ENCODE peak calls at places on chromosomes 6 and 20, in seven cellular contexts. F is stomach, G is HCT116, R is transverse colon, W is K562, B is vagina, Y is HepG2. A is an unnamed sample.

GRCh38 chr6:143328885-143329284 is 121.6 kb downstream of the ADAT2 start:
- DNase-seq in F (no peak), G (no peak), R (no peak), W (no peak), B (no peak), Y (no peak), A (no peak)

GRCh38 chr6:69164564-69165252 is 529.6 kb downstream of the ADGRB3 start:
- DNase-seq in F (no peak), G (no peak), R (no peak), W (no peak), B (no peak), Y (no peak), A (no peak)

GRCh38 chr20:50929299-50930138 is 1.7 kb downstream of the ADNP start:
- DNase-seq in F (peak), G (peak), R (peak), W (peak), B (no peak), Y (peak), A (peak)

GRCh38 chr6:30880563-30881252 is 3.6 kb upstream of the DDR1 start:
- DNase-seq in F (no peak), G (no peak), R (no peak), W (no peak), B (no peak), Y (no peak), A (no peak)

GRCh38 chr20:3889489-3890409 is 562 bp downstream of the PANK2 start:
- DNase-seq in F (peak), G (no peak), R (peak), W (peak), B (no peak), Y (peak), A (peak)

GRCh38 chr6:170437719-170438401 is 115.2 kb downstream of the PSMB1 start:
- DNase-seq in F (no peak), G (no peak), R (no peak), W (no peak), B (no peak), Y (no peak), A (no peak)

GRCh38 chr20:41052742-41053419 is 24.3 kb downstream of the TOP1 start:
- DNase-seq in F (no peak), G (no peak), R (peak), W (no peak), B (no peak), Y (no peak), A (no peak)

GRCh38 chr6:6676910-6677441 is 88.5 kb downstream of the LY86 start:
- DNase-seq in F (peak), G (peak), R (peak), W (peak), B (no peak), Y (peak), A (peak)

GRCh38 chr20:17541996-17542395 is 10.8 kb upstream of the BFSP1 start:
- DNase-seq in F (no peak), G (no peak), R (no peak), W (no peak), B (no peak), Y (no peak), A (no peak)

GRCh38 chr6:33205172-33206026 is 944 bp downstream of the HSD17B8 start:
- DNase-seq in F (no peak), G (peak), R (no peak), W (peak), B (no peak), Y (no peak), A (peak)

GRCh38 chr6:134363323-134364039 is 45.6 kb upstream of the SGK1 start:
- DNase-seq in F (no peak), G (peak), R (no peak), W (peak), B (no peak), Y (no peak), A (no peak)

GRCh38 chr6:145704153-145704781 is 31.1 kb downstream of the EPM2A start:
- DNase-seq in F (no peak), G (no peak), R (no peak), W (peak), B (no peak), Y (no peak), A (no peak)

GRCh38 chr20:48148916-48149672 is 363.8 kb upstream of the SULF2 start:
- DNase-seq in F (no peak), G (no peak), R (no peak), W (no peak), B (no peak), Y (no peak), A (no peak)

GRCh38 chr6:17156112-17156921 is 54.5 kb downstream of the STMND1 start:
- DNase-seq in F (peak), G (peak), R (peak), W (peak), B (no peak), Y (peak), A (no peak)

GRCh38 chr6:25038992-25039391 is 103.2 kb upstream of the RIPOR2 start:
- DNase-seq in F (no peak), G (no peak), R (no peak), W (no peak), B (no peak), Y (no peak), A (no peak)

GRCh38 chr20:3696200-3696599 is 14.4 kb upstream of the ADAM33 start:
- DNase-seq in F (no peak), G (no peak), R (no peak), W (peak), B (no peak), Y (no peak), A (no peak)

GRCh38 chr6:145544031-145544430 is 191.3 kb downstream of the EPM2A start:
- DNase-seq in F (no peak), G (peak), R (no peak), W (no peak), B (no peak), Y (no peak), A (no peak)

GRCh38 chr6:110828396-110828795 is 13.1 kb upstream of the CDK19 start:
- DNase-seq in F (no peak), G (no peak), R (no peak), W (no peak), B (no peak), Y (no peak), A (no peak)

GRCh38 chr6:157148391-157149323 is 174.7 kb downstream of the TMEM242 start:
- DNase-seq in F (peak), G (peak), R (peak), W (no peak), B (no peak), Y (no peak), A (no peak)

GRCh38 chr6:106609699-106610098 is 19.6 kb downstream of the RTN4IP1 start:
- DNase-seq in F (no peak), G (peak), R (peak), W (peak), B (no peak), Y (peak), A (no peak)

GRCh38 chr6:3693879-3694278 is 57.6 kb downstream of the PXDC1 start:
- DNase-seq in F (no peak), G (no peak), R (no peak), W (no peak), B (no peak), Y (no peak), A (no peak)

GRCh38 chr6:40485300-40485699 is 101.9 kb downstream of the LRFN2 start:
- DNase-seq in F (no peak), G (no peak), R (no peak), W (no peak), B (no peak), Y (no peak), A (no peak)

GRCh38 chr6:158718431-158719126 is 68.7 kb downstream of the SYTL3 start:
- DNase-seq in F (peak), G (peak), R (peak), W (peak), B (no peak), Y (peak), A (no peak)

GRCh38 chr20:52191132-52191435 is 495 bp downstream of the ZFP64 start:
- DNase-seq in F (no peak), G (no peak), R (no peak), W (no peak), B (no peak), Y (no peak), A (no peak)

GRCh38 chr6:157246048-157246630 is 77.2 kb downstream of the TMEM242 start:
- DNase-seq in F (no peak), G (no peak), R (no peak), W (no peak), B (no peak), Y (no peak), A (no peak)

GRCh38 chr6:163355471-163355991 is 59.0 kb upstream of the QKI start:
- DNase-seq in F (no peak), G (no peak), R (no peak), W (no peak), B (no peak), Y (peak), A (no peak)

GRCh38 chr20:56731041-56731440 is 101.9 kb downstream of the TFAP2C start:
- DNase-seq in F (no peak), G (no peak), R (no peak), W (no peak), B (no peak), Y (no peak), A (no peak)

GRCh38 chr20:61828891-61829290 is 236.8 kb downstream of the TAF4 start:
- DNase-seq in F (no peak), G (no peak), R (no peak), W (no peak), B (no peak), Y (no peak), A (no peak)

GRCh38 chr6:52552278-52552643 is 24.6 kb downstream of the TRAM2 start:
- DNase-seq in F (no peak), G (no peak), R (peak), W (no peak), B (no peak), Y (no peak), A (no peak)

GRCh38 chr6:130215526-130215925 is 7.2 kb downstream of the SAMD3 start:
- DNase-seq in F (no peak), G (no peak), R (no peak), W (no peak), B (no peak), Y (no peak), A (no peak)

GRCh38 chr20:50879649-50880550 is 51.3 kb downstream of the ADNP start:
- DNase-seq in F (no peak), G (no peak), R (no peak), W (no peak), B (no peak), Y (no peak), A (no peak)

GRCh38 chr6:107819976-107820551 is 4.0 kb downstream of the SCML4 start:
- DNase-seq in F (no peak), G (no peak), R (peak), W (no peak), B (no peak), Y (no peak), A (no peak)

GRCh38 chr20:38369387-38369786 is 23.1 kb downstream of the LBP start:
- DNase-seq in F (no peak), G (peak), R (no peak), W (peak), B (no peak), Y (peak), A (no peak)

GRCh38 chr6:123811378-123811777 is 7.7 kb downstream of the NKAIN2 start:
- DNase-seq in F (no peak), G (no peak), R (no peak), W (no peak), B (no peak), Y (no peak), A (no peak)

GRCh38 chr6:133921249-133921859 is 31.7 kb upstream of the TBPL1 start:
- DNase-seq in F (peak), G (peak), R (peak), W (peak), B (no peak), Y (peak), A (peak)

GRCh38 chr6:40350942-40351217 is 236.3 kb downstream of the LRFN2 start:
- DNase-seq in F (no peak), G (no peak), R (no peak), W (no peak), B (no peak), Y (no peak), A (no peak)

GRCh38 chr6:26416288-26416687 is 14.2 kb downstream of the BTN3A1 start:
- DNase-seq in F (no peak), G (no peak), R (no peak), W (no peak), B (no peak), Y (peak), A (no peak)

GRCh38 chr6:106659859-106660258 is 30.5 kb downstream of the QRSL1 start:
- DNase-seq in F (no peak), G (no peak), R (no peak), W (no peak), B (no peak), Y (no peak), A (no peak)

GRCh38 chr20:1328680-1329330 is at the start of gene SDCBP2:
- DNase-seq in F (peak), G (peak), R (peak), W (no peak), B (peak), Y (no peak), A (no peak)

GRCh38 chr6:134358320-134358719 is 40.4 kb upstream of the SGK1 start:
- DNase-seq in F (no peak), G (no peak), R (no peak), W (no peak), B (no peak), Y (no peak), A (no peak)

GRCh38 chr6:13417431-13417830 is 70.0 kb downstream of the GFOD1 start:
- DNase-seq in F (no peak), G (no peak), R (no peak), W (no peak), B (no peak), Y (peak), A (no peak)

GRCh38 chr6:13419826-13420225 is 67.6 kb downstream of the GFOD1 start:
- DNase-seq in F (no peak), G (no peak), R (no peak), W (no peak), B (no peak), Y (no peak), A (no peak)

GRCh38 chr6:13419422-13419821 is 68.0 kb downstream of the GFOD1 start:
- DNase-seq in F (no peak), G (no peak), R (no peak), W (no peak), B (no peak), Y (no peak), A (no peak)

GRCh38 chr6:13418838-13419237 is 68.6 kb downstream of the GFOD1 start:
- DNase-seq in F (no peak), G (no peak), R (no peak), W (no peak), B (no peak), Y (no peak), A (no peak)

GRCh38 chr6:13417954-13418353 is 69.4 kb downstream of the GFOD1 start:
- DNase-seq in F (no peak), G (no peak), R (no peak), W (no peak), B (no peak), Y (no peak), A (no peak)
- TF ChIP-seq POLR2A in F (no peak), G (no peak), R (no peak), W (no peak), B (no peak), Y (no peak), A (no peak)

GRCh38 chr20:25179439-25180089 is 15.9 kb upstream of the ENTPD6 start:
- DNase-seq in F (no peak), G (no peak), R (no peak), W (no peak), B (no peak), Y (no peak), A (no peak)

GRCh38 chr20:25173886-25174308 is 21.6 kb upstream of the ENTPD6 start:
- DNase-seq in F (no peak), G (no peak), R (no peak), W (no peak), B (no peak), Y (peak), A (no peak)

GRCh38 chr20:25176184-25176583 is 19.3 kb upstream of the ENTPD6 start:
- DNase-seq in F (no peak), G (no peak), R (no peak), W (no peak), B (no peak), Y (no peak), A (no peak)

GRCh38 chr20:25178563-25179438 is 16.7 kb upstream of the ENTPD6 start:
- DNase-seq in F (peak), G (peak), R (no peak), W (peak), B (no peak), Y (peak), A (no peak)

GRCh38 chr20:25177890-25178321 is 17.6 kb upstream of the ENTPD6 start:
- DNase-seq in F (peak), G (no peak), R (no peak), W (no peak), B (no peak), Y (no peak), A (no peak)
- TF ChIP-seq POLR2AphosphoS5 in F (no peak), G (no peak), R (no peak), W (no peak), B (no peak), Y (no peak), A (no peak)

DNA sequence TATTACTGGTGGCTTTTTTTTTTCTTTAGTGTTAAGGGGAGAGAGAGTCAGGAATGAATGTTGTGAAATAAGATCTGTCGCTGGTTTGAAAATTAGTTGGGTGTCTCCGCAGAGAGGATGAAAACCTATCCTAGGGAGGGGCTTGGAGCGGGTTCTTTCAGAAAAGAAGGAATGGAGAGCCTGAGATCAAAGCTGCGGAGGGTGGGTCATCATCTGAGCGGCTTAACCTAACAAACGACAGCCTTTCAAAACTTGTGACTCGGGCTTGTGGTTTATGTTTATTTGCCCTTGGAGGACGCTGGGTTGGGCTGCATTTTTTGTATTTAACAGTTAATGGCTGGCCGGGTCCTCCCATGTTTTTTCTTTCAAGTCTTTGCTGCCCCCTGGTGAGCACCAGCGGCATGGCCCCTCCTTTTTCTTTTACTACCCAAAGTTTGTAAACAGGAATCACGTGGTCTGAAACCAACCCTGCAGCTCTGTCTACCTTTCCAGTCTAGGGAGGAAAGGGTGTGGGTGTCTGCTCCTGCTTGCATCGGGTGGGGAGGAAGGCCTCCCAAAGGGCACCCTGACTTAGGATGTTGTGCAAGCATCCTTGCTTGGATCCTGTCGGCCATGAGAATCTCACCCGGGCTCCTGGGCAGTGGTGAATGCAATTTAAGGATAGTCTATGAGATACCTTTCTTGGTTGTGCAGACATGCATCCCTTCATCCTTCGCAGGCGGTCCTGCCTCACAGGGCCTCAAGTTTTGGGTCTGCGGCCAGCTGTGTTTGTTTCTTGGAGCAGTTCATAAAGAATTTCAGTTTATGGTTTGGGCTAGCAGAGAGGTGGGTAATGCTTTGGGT is 2.2 kb downstream of the PIM1 start:
- DNase-seq in F (peak), G (peak), R (peak), W (peak), B (no peak), Y (peak), A (peak)
- TF ChIP-seq POLR2A in F (no peak), G (no peak), R (peak), W (peak), B (peak), Y (no peak), A (no peak)

GRCh38 chr6:14456941-14457340 is 339.4 kb downstream of the CD83 start:
- DNase-seq in F (no peak), G (no peak), R (no peak), W (no peak), B (no peak), Y (no peak), A (no peak)

GRCh38 chr6:14455442-14455841 is 337.9 kb downstream of the CD83 start:
- DNase-seq in F (no peak), G (no peak), R (no peak), W (no peak), B (no peak), Y (no peak), A (no peak)

GRCh38 chr6:14455942-14456648 is 338.5 kb downstream of the CD83 start:
- DNase-seq in F (no peak), G (no peak), R (no peak), W (no peak), B (no peak), Y (no peak), A (no peak)

GRCh38 chr6:14459315-14459714 is 341.7 kb downstream of the CD83 start:
- DNase-seq in F (no peak), G (no peak), R (no peak), W (no peak), B (no peak), Y (no peak), A (no peak)

DNA sequence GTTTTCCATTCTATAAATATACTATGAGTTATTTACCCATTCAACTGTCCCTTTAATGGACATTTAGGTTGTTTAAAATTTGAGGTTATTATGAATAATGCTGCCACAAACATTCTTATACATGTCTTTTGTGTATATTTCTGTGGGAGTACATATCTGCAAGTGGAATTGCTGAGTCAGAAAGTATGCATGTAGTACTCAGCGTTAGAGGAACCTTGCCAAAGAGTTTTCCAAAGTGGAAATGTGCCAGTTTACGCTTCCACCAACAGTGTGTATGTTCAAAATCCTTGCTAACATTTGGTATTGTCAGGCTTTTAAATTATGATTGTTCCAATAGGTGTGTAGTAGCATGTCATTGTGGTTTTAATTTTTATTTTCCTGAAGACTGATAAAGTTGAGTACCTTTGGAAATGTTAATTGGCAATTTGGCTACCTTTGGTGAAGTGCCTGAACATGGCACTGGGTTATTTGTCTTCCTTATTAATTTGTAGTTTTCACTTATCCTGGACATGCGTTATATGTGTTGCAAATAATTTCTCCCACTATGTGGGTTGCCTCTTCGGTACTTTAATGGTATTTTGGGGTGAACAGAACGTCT is 341.2 kb downstream of the CD83 start:
- DNase-seq in F (peak), G (no peak), R (no peak), W (peak), B (no peak), Y (no peak), A (no peak)
- TF ChIP-seq POLR2AphosphoS5 in F (peak), G (no peak), R (no peak), W (no peak), B (no peak), Y (no peak), A (no peak)